ENCODE peak calls at places on chromosomes 3 and 15, in seven cellular contexts. H is brain microvascular endothelial cell; G is neuronal stem cell; W is caudate nucleus; I is CD8-positive, alpha-beta memory T cell; E is breast epithelium; P is fibroblast of lung. T is an unnamed sample.

GRCh38 chr3:136899622-136900158 is 37.7 kb downstream of the NCK1 start:
- DNase-seq in I (no peak), H (no peak), G (no peak), E (no peak), P (peak), W (no peak), T (no peak)

GRCh38 chr3:6750782-6751181 is 110.1 kb upstream of the GRM7 start:
- DNase-seq in P (no peak), W (no peak), E (no peak), H (no peak), G (no peak), I (no peak), T (no peak)

GRCh38 chr3:57126244-57126643 is 38.9 kb downstream of the IL17RD start:
- DNase-seq in E (no peak), P (no peak), G (no peak), H (no peak), W (no peak), I (no peak), T (no peak)

GRCh38 chr3:129211772-129212171 is 28.1 kb upstream of the CNBP start:
- DNase-seq in H (peak), P (peak), I (no peak), E (peak), G (no peak), W (no peak), T (no peak)

GRCh38 chr3:63654246-63654645 is 1.8 kb downstream of the SNTN start:
- DNase-seq in P (peak), I (no peak), W (no peak), G (no peak), E (no peak), H (peak), T (no peak)

GRCh38 chr3:177855021-177855420 is 657.7 kb upstream of the TBL1XR1 start:
- DNase-seq in E (no peak), G (no peak), H (no peak), I (no peak), W (no peak), P (peak), T (no peak)

GRCh38 chr15:69393831-69394491 is 20.2 kb upstream of the KIF23 start:
- DNase-seq in H (no peak), E (no peak), W (no peak), I (no peak), G (no peak), P (peak), T (no peak)

GRCh38 chr15:61530769-61531168 is 301.7 kb upstream of the RORA start:
- DNase-seq in I (no peak), W (no peak), G (no peak), H (no peak), E (no peak), P (no peak), T (no peak)

GRCh38 chr15:85022860-85023403 is 41.3 kb downstream of the PDE8A start:
- DNase-seq in W (no peak), G (no peak), H (no peak), I (no peak), P (no peak), E (no peak), T (no peak)

GRCh38 chr3:20246662-20247061 is 60.7 kb upstream of the SGO1 start:
- DNase-seq in H (no peak), I (no peak), W (no peak), G (no peak), E (no peak), P (no peak), T (no peak)

GRCh38 chr3:86655096-86655495 is 335.9 kb downstream of the VGLL3 start:
- DNase-seq in H (no peak), E (no peak), W (no peak), I (no peak), P (no peak), G (no peak), T (no peak)

GRCh38 chr3:95235916-95236315 is 1173.1 kb downstream of the NSUN3 start:
- DNase-seq in G (no peak), E (no peak), P (no peak), I (no peak), W (no peak), H (no peak), T (no peak)

GRCh38 chr3:149813367-149814281 is 609 bp downstream of the RNF13 start:
- DNase-seq in E (peak), H (peak), I (no peak), W (peak), G (peak), P (peak), T (peak)

GRCh38 chr15:52383100-52383588 is 87.5 kb upstream of the MYO5C start:
- DNase-seq in P (peak), W (no peak), H (no peak), E (no peak), G (no peak), I (no peak), T (no peak)

GRCh38 chr15:26126070-26126469 is 262.9 kb upstream of the ATP10A start:
- DNase-seq in E (no peak), H (no peak), W (no peak), I (no peak), G (no peak), P (no peak), T (peak)

GRCh38 chr3:70090322-70090913 is 90.9 kb downstream of the SAMMSON start:
- DNase-seq in P (peak), E (no peak), G (no peak), W (no peak), I (no peak), H (peak), T (no peak)

GRCh38 chr3:24359645-24360462 is 134.8 kb downstream of the THRB start:
- DNase-seq in W (no peak), I (no peak), P (no peak), G (no peak), E (no peak), H (no peak), T (no peak)

GRCh38 chr3:140198242-140198641 is 263.3 kb downstream of the CLSTN2 start:
- DNase-seq in H (no peak), E (no peak), G (no peak), I (no peak), W (peak), P (no peak), T (peak)

GRCh38 chr15:77346637-77347036 is 73.3 kb downstream of the PEAK1 start:
- DNase-seq in I (no peak), W (no peak), H (no peak), E (no peak), G (no peak), P (no peak), T (no peak)

GRCh38 chr3:179503640-179504039 is 52.4 kb upstream of the GNB4 start:
- DNase-seq in H (no peak), I (no peak), G (no peak), P (no peak), E (no peak), W (no peak), T (no peak)

GRCh38 chr3:9914559-9915251 is 2.2 kb upstream of the IL17RC start:
- DNase-seq in W (no peak), G (no peak), P (no peak), H (no peak), E (no peak), I (no peak), T (no peak)

GRCh38 chr3:78703944-78704343 is 1063.9 kb downstream of the ROBO1 start:
- DNase-seq in P (peak), I (no peak), H (peak), G (no peak), W (no peak), E (no peak), T (no peak)

GRCh38 chr3:194330579-194330978 is 20.5 kb downstream of the CPN2 start:
- DNase-seq in H (no peak), E (peak), P (peak), W (no peak), I (no peak), G (no peak), T (no peak)

GRCh38 chr3:195001961-195002861 is 268.7 kb downstream of the XXYLT1 start:
- DNase-seq in G (peak), P (peak), I (no peak), E (peak), W (no peak), H (peak), T (no peak)

GRCh38 chr3:183591881-183592521 is 36.5 kb upstream of the KLHL6 start:
- DNase-seq in W (no peak), H (no peak), G (no peak), P (no peak), E (no peak), I (no peak), T (no peak)

GRCh38 chr3:14124223-14124614 is 451 bp downstream of the CHCHD4 start:
- DNase-seq in W (peak), P (no peak), I (peak), E (no peak), G (peak), H (no peak), T (peak)

GRCh38 chr15:59294961-59295741 is 77.5 kb downstream of the MYO1E start:
- DNase-seq in W (no peak), G (no peak), P (peak), I (no peak), H (peak), E (no peak), T (no peak)

GRCh38 chr3:157417247-157417646 is 19.4 kb upstream of the PTX3 start:
- DNase-seq in G (no peak), W (no peak), H (no peak), P (peak), I (no peak), E (no peak), T (no peak)

GRCh38 chr3:125110016-125110875 is 54.4 kb upstream of the HEG1 start:
- DNase-seq in W (no peak), I (no peak), G (no peak), P (peak), E (no peak), H (peak), T (no peak)

GRCh38 chr3:102165367-102165766 is 269.4 kb upstream of the ZPLD1 start:
- DNase-seq in P (peak), H (peak), W (no peak), E (no peak), G (no peak), I (no peak), T (no peak)

GRCh38 chr3:124413989-124414598 is 316.2 kb upstream of the UMPS start:
- DNase-seq in G (no peak), H (no peak), E (no peak), P (no peak), I (no peak), W (no peak), T (no peak)

GRCh38 chr15:34794590-34795206 is 651 bp downstream of the ACTC1 start:
- DNase-seq in G (no peak), P (no peak), W (no peak), H (no peak), I (no peak), E (no peak), T (no peak)

GRCh38 chr3:173653781-173654180 is 256.2 kb downstream of the NLGN1 start:
- DNase-seq in G (no peak), W (no peak), I (no peak), H (no peak), P (peak), E (no peak), T (no peak)

GRCh38 chr15:29410342-29410741 is 140.7 kb upstream of the NSMCE3 start:
- DNase-seq in W (no peak), E (no peak), H (peak), I (no peak), P (no peak), G (no peak), T (no peak)

GRCh38 chr15:29233566-29233965 is 36.1 kb downstream of the NSMCE3 start:
- DNase-seq in E (no peak), G (no peak), H (no peak), W (no peak), P (peak), I (no peak), T (no peak)

GRCh38 chr3:131530843-131531242 is 28.1 kb upstream of the MRPL3 start:
- DNase-seq in P (no peak), I (no peak), W (no peak), H (no peak), E (no peak), G (no peak), T (no peak)
- H3K27ac ChIP-seq in P (no peak), I (no peak), W (no peak), H (no peak), E (no peak), G (no peak), T (no peak)

GRCh38 chr3:50318163-50318562 is 4.4 kb downstream of the HYAL2 start:
- DNase-seq in H (no peak), I (no peak), W (no peak), E (no peak), P (no peak), G (no peak), T (no peak)

GRCh38 chr3:50319872-50320625 is 2.5 kb downstream of the HYAL2 start:
- DNase-seq in I (no peak), P (no peak), G (no peak), E (no peak), H (no peak), W (no peak), T (no peak)

GRCh38 chr3:50320853-50321145 is 1.7 kb downstream of the HYAL2 start:
- DNase-seq in E (no peak), P (no peak), G (no peak), I (no peak), H (no peak), W (no peak), T (no peak)

GRCh38 chr3:50318615-50319014 is 3.9 kb downstream of the HYAL2 start:
- DNase-seq in W (no peak), E (no peak), P (no peak), G (no peak), I (no peak), H (no peak), T (no peak)

DNA sequence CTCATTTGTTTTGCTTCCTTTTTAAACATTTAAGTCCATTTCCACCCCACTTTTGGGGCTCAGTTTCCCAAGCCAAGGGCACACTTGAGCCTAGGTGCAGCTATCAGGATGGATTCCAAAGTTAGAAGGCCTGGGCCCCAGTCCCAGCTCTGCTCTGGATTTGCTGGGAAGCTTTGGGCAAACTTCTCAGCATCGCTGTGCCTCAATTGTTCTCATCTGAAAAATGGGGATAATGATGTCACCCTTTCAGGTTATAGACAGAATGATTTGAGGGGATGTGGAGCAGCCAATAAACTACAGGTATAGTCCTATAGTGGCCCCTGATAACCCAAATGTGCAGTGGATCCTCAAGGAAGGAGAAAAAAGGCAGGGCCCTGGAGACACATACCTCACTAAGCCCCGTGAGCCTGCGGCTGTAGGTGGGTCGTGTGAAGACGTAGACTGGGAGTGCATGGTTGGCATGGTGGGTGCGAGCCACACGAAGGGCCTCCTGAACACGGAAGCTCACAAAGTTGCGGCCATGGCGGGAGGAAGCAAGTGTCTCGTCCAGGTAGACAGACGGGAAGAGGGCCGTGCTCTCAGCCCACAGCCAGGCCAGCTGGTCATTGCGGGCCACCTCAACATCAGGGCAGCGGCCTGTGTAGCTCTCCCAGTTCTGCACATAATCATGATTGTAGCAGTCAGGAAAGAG is 3.2 kb downstream of the HYAL2 start:
- DNase-seq in H (no peak), E (no peak), P (no peak), G (no peak), I (no peak), W (no peak), T (no peak)
- H3K27ac ChIP-seq in H (no peak), E (peak), P (no peak), G (no peak), I (no peak), W (peak), T (no peak)

GRCh38 chr3:146133436-146133835 is 27.5 kb downstream of the PLOD2 start:
- DNase-seq in E (no peak), W (no peak), G (no peak), H (no peak), P (peak), I (no peak), T (no peak)

GRCh38 chr3:146130881-146131371 is 30.1 kb downstream of the PLOD2 start:
- DNase-seq in H (peak), I (no peak), E (no peak), G (no peak), P (peak), W (no peak), T (no peak)

GRCh38 chr3:146136647-146137046 is 24.3 kb downstream of the PLOD2 start:
- DNase-seq in H (no peak), P (no peak), G (no peak), W (no peak), E (no peak), I (no peak), T (no peak)

GRCh38 chr3:146131616-146132410 is 29.2 kb downstream of the PLOD2 start:
- DNase-seq in P (peak), I (no peak), E (no peak), H (peak), W (no peak), G (no peak), T (no peak)

GRCh38 chr3:146134348-146135117 is 26.5 kb downstream of the PLOD2 start:
- DNase-seq in E (no peak), H (no peak), P (no peak), I (no peak), W (no peak), G (no peak), T (no peak)
- H3K27ac ChIP-seq in E (no peak), H (no peak), P (no peak), I (no peak), W (no peak), G (no peak), T (no peak)

DNA sequence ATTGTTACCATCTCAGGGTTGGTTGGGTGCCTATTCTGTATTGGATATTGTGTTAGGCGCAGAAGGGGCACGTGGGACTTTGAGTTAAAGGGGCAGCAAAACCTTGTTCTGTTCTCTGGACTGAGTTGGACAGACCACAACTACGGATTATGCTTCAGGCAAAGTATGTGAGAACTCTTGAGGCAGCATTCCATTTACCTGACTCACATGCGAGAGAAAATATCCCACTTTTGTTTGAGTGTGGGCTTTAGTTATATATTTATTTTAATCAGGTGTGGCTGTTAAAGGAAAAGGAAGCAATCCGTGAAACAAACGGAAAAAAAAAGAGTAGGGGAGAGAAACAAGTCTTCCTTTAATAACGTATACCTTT is 627 bp upstream of the PLS1 start:
- DNase-seq in E (no peak), H (peak), P (peak), W (no peak), G (no peak), I (no peak), T (no peak)
- H3K27ac ChIP-seq in E (peak), H (peak), P (peak), W (no peak), G (no peak), I (peak), T (no peak)

DNA sequence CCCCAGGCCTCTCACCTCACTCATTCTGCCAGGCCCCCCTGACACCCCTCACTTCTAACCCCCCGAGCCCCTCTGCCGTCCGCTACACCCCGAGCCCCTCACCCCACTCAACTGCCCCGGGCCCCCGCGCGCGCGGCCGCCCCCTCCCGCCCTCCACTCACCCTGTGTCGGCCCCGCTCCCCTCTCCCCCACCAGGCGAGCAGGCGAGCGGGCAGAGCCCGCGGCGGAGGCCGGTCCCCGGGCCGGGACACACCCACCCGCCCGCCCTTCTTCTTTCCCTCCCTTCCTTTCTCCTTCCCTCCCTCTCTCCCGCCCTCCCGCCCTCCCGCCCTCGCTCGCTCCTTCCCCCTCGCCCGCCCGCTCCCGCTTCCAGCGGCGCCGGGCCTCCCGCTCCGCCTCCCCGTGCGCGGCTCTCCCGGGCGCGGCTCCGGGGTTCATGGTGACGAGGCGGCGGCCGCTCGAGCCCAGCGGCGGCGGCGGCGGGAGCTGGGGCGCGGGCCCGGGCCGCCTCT is at the start of gene CTDSPL:
- DNase-seq in P (peak), E (no peak), W (no peak), I (no peak), H (no peak), G (peak), T (peak)
- H3K27ac ChIP-seq in P (peak), E (peak), W (peak), I (peak), H (no peak), G (peak), T (peak)

DNA sequence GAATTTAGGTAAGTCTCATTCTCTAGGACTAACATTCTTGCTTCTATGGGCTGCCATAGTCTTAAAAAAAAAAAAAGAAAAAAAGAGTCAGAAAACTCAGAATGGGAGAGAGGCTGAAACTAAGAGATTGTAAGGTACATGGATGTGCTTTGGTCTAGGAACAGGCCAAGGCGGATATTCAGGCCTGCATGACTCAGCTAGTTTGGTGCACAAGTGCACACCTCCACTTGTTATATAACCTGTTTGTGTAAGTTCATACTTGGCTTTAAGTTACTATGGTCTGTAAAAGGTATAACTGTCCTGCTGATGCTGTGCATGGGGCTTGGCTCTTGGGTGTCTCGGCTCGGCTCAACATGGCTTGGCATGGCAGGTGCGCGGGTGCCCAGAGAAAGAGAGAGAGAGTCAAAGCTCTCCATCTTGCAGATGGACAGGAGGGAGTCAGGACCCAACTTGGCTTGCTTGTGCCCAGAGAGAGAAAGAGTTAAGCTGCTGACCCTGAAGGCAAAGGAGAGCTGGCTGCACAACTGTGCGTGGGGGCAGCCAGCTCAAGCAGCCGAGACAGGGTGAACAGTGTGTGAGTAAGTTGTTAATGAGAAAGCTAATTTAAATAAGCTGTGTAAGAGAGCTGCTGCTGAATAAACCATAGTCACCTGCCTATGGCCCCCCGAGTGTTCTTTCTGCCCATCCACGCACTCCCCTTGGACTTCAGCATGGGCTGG is 31.4 kb upstream of the CHRNB4 start:
- DNase-seq in P (no peak), I (no peak), E (no peak), H (no peak), W (no peak), G (no peak), T (no peak)
- H3K27ac ChIP-seq in P (no peak), I (no peak), E (no peak), H (no peak), W (no peak), G (no peak), T (no peak)

DNA sequence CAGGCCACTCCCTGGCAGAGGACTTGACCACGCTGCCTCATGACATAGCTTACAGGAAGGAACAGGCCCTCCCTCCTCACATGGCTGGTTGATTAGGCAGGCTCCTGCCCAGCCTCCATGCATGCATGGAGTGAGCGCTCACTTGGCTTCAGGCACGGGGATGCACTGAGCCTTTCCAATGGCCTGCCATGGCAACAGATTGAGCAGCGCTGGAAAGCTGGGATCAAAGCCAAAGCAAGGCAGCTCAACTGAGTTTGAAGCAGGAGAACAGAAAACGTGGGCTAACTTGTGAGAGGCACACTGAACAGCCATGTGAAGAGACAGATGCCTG is 5.9 kb upstream of the GRAMD2A start:
- DNase-seq in E (peak), W (peak), H (peak), G (no peak), P (peak), I (no peak), T (peak)
- H3K27ac ChIP-seq in E (peak), W (peak), H (no peak), G (no peak), P (peak), I (no peak), T (no peak)

GRCh38 chr3:16475766-16476165 is 37.7 kb downstream of the RFTN1 start:
- DNase-seq in P (no peak), G (no peak), H (no peak), I (no peak), E (no peak), W (no peak), T (no peak)
- H3K27ac ChIP-seq in P (no peak), G (no peak), H (peak), I (no peak), E (no peak), W (no peak), T (no peak)

T was measured in substantia nigra.